ENCODE peak calls at places on chromosomes 2 and 18, in nine cellular contexts. One of them, this sample, is unnamed.

GRCh38 chr2:75960134-75961009 is 249.7 kb upstream of the GCFC2 start:
- DNase-seq in CD4-positive, alpha-beta T cell: no peak
- DNase-seq in ovary: no peak
- DNase-seq in HL-60: no peak
- DNase-seq in WERI-Rb-1: no peak
- DNase-seq in ascending aorta: no peak
- DNase-seq in thyroid gland: no peak
- DNase-seq in psoas muscle: no peak
- DNase-seq in colonic mucosa: no peak
- DNase-seq in this sample: peak

GRCh38 chr2:241490825-241491505 is 17.4 kb downstream of the STK25 start:
- DNase-seq in thyroid gland: peak
- DNase-seq in HL-60: no peak
- DNase-seq in ovary: no peak
- DNase-seq in ascending aorta: no peak
- DNase-seq in WERI-Rb-1: no peak
- DNase-seq in psoas muscle: no peak
- DNase-seq in CD4-positive, alpha-beta T cell: no peak
- DNase-seq in colonic mucosa: no peak
- DNase-seq in this sample: no peak

GRCh38 chr2:43612944-43613343 is 17.1 kb upstream of the THADA start:
- DNase-seq in ovary: no peak
- DNase-seq in colonic mucosa: no peak
- DNase-seq in HL-60: no peak
- DNase-seq in ascending aorta: no peak
- DNase-seq in WERI-Rb-1: no peak
- DNase-seq in thyroid gland: no peak
- DNase-seq in psoas muscle: no peak
- DNase-seq in CD4-positive, alpha-beta T cell: no peak
- DNase-seq in this sample: no peak

GRCh38 chr2:165678882-165679281 is 115.2 kb downstream of the GALNT3 start:
- DNase-seq in CD4-positive, alpha-beta T cell: no peak
- DNase-seq in WERI-Rb-1: no peak
- DNase-seq in HL-60: no peak
- DNase-seq in ascending aorta: no peak
- DNase-seq in ovary: no peak
- DNase-seq in colonic mucosa: no peak
- DNase-seq in thyroid gland: no peak
- DNase-seq in psoas muscle: no peak
- DNase-seq in this sample: no peak

GRCh38 chr2:102277202-102277700 is 34.1 kb upstream of the IL1RL1 start:
- DNase-seq in ovary: no peak
- DNase-seq in HL-60: no peak
- DNase-seq in CD4-positive, alpha-beta T cell: no peak
- DNase-seq in psoas muscle: no peak
- DNase-seq in WERI-Rb-1: no peak
- DNase-seq in colonic mucosa: no peak
- DNase-seq in thyroid gland: no peak
- DNase-seq in ascending aorta: no peak
- DNase-seq in this sample: no peak

GRCh38 chr2:9681427-9681817 is 50.6 kb upstream of the YWHAQ start:
- DNase-seq in colonic mucosa: no peak
- DNase-seq in thyroid gland: no peak
- DNase-seq in ovary: no peak
- DNase-seq in psoas muscle: no peak
- DNase-seq in WERI-Rb-1: no peak
- DNase-seq in CD4-positive, alpha-beta T cell: peak
- DNase-seq in ascending aorta: no peak
- DNase-seq in HL-60: no peak
- DNase-seq in this sample: no peak

GRCh38 chr2:3180082-3180908 is 197.3 kb downstream of the EIPR1 start:
- DNase-seq in thyroid gland: no peak
- DNase-seq in HL-60: no peak
- DNase-seq in colonic mucosa: no peak
- DNase-seq in CD4-positive, alpha-beta T cell: no peak
- DNase-seq in WERI-Rb-1: no peak
- DNase-seq in ascending aorta: no peak
- DNase-seq in psoas muscle: no peak
- DNase-seq in ovary: no peak
- DNase-seq in this sample: no peak

GRCh38 chr2:43736637-43737036 is 37.2 kb upstream of the DYNC2LI1 start:
- DNase-seq in ascending aorta: no peak
- DNase-seq in colonic mucosa: no peak
- DNase-seq in CD4-positive, alpha-beta T cell: no peak
- DNase-seq in thyroid gland: no peak
- DNase-seq in ovary: no peak
- DNase-seq in WERI-Rb-1: no peak
- DNase-seq in psoas muscle: no peak
- DNase-seq in HL-60: no peak
- DNase-seq in this sample: no peak

GRCh38 chr2:195658541-195658890 is 1.5 kb downstream of the SLC39A10 start:
- DNase-seq in thyroid gland: no peak
- DNase-seq in colonic mucosa: peak
- DNase-seq in CD4-positive, alpha-beta T cell: peak
- DNase-seq in HL-60: peak
- DNase-seq in ovary: no peak
- DNase-seq in ascending aorta: no peak
- DNase-seq in psoas muscle: no peak
- DNase-seq in WERI-Rb-1: no peak
- DNase-seq in this sample: peak

GRCh38 chr2:231489990-231490389 is 25.7 kb upstream of the NCL start:
- DNase-seq in ovary: no peak
- DNase-seq in colonic mucosa: no peak
- DNase-seq in CD4-positive, alpha-beta T cell: no peak
- DNase-seq in psoas muscle: no peak
- DNase-seq in WERI-Rb-1: peak
- DNase-seq in thyroid gland: peak
- DNase-seq in ascending aorta: no peak
- DNase-seq in HL-60: peak
- DNase-seq in this sample: peak

GRCh38 chr2:73285162-73285739 is 973 bp upstream of the FBXO41 start:
- DNase-seq in HL-60: peak
- DNase-seq in WERI-Rb-1: no peak
- DNase-seq in colonic mucosa: no peak
- DNase-seq in psoas muscle: no peak
- DNase-seq in thyroid gland: no peak
- DNase-seq in CD4-positive, alpha-beta T cell: no peak
- DNase-seq in ovary: no peak
- DNase-seq in ascending aorta: peak
- DNase-seq in this sample: no peak

GRCh38 chr18:22191986-22192385 is 22.6 kb downstream of the GATA6 start:
- DNase-seq in psoas muscle: no peak
- DNase-seq in HL-60: no peak
- DNase-seq in colonic mucosa: no peak
- DNase-seq in ovary: no peak
- DNase-seq in WERI-Rb-1: no peak
- DNase-seq in CD4-positive, alpha-beta T cell: no peak
- DNase-seq in thyroid gland: no peak
- DNase-seq in ascending aorta: no peak
- DNase-seq in this sample: no peak

GRCh38 chr18:22191346-22191710 is 21.9 kb downstream of the GATA6 start:
- DNase-seq in WERI-Rb-1: no peak
- DNase-seq in HL-60: no peak
- DNase-seq in psoas muscle: no peak
- DNase-seq in colonic mucosa: no peak
- DNase-seq in CD4-positive, alpha-beta T cell: no peak
- DNase-seq in thyroid gland: no peak
- DNase-seq in ovary: no peak
- DNase-seq in ascending aorta: no peak
- DNase-seq in this sample: no peak

GRCh38 chr18:22195052-22195451 is 25.7 kb downstream of the GATA6 start:
- DNase-seq in WERI-Rb-1: no peak
- DNase-seq in ascending aorta: no peak
- DNase-seq in CD4-positive, alpha-beta T cell: no peak
- DNase-seq in ovary: no peak
- DNase-seq in HL-60: no peak
- DNase-seq in psoas muscle: no peak
- DNase-seq in colonic mucosa: no peak
- DNase-seq in thyroid gland: no peak
- DNase-seq in this sample: no peak

GRCh38 chr18:22194151-22194598 is 24.8 kb downstream of the GATA6 start:
- DNase-seq in HL-60: no peak
- DNase-seq in psoas muscle: no peak
- DNase-seq in CD4-positive, alpha-beta T cell: no peak
- DNase-seq in ovary: no peak
- DNase-seq in thyroid gland: no peak
- DNase-seq in colonic mucosa: peak
- DNase-seq in WERI-Rb-1: no peak
- DNase-seq in ascending aorta: no peak
- DNase-seq in this sample: peak

GRCh38 chr18:22193466-22193865 is 24.1 kb downstream of the GATA6 start:
- DNase-seq in psoas muscle: no peak
- DNase-seq in HL-60: no peak
- DNase-seq in WERI-Rb-1: no peak
- DNase-seq in ascending aorta: no peak
- DNase-seq in thyroid gland: no peak
- DNase-seq in colonic mucosa: peak
- DNase-seq in ovary: peak
- DNase-seq in CD4-positive, alpha-beta T cell: no peak
- DNase-seq in this sample: peak
- H3K27ac ChIP-seq in psoas muscle: no peak
- H3K27ac ChIP-seq in HL-60: no peak
- H3K27ac ChIP-seq in WERI-Rb-1: no peak
- H3K27ac ChIP-seq in ascending aorta: peak
- H3K27ac ChIP-seq in thyroid gland: no peak
- H3K27ac ChIP-seq in colonic mucosa: peak
- H3K27ac ChIP-seq in ovary: peak
- H3K27ac ChIP-seq in CD4-positive, alpha-beta T cell: no peak
- H3K27ac ChIP-seq in this sample: peak

DNA sequence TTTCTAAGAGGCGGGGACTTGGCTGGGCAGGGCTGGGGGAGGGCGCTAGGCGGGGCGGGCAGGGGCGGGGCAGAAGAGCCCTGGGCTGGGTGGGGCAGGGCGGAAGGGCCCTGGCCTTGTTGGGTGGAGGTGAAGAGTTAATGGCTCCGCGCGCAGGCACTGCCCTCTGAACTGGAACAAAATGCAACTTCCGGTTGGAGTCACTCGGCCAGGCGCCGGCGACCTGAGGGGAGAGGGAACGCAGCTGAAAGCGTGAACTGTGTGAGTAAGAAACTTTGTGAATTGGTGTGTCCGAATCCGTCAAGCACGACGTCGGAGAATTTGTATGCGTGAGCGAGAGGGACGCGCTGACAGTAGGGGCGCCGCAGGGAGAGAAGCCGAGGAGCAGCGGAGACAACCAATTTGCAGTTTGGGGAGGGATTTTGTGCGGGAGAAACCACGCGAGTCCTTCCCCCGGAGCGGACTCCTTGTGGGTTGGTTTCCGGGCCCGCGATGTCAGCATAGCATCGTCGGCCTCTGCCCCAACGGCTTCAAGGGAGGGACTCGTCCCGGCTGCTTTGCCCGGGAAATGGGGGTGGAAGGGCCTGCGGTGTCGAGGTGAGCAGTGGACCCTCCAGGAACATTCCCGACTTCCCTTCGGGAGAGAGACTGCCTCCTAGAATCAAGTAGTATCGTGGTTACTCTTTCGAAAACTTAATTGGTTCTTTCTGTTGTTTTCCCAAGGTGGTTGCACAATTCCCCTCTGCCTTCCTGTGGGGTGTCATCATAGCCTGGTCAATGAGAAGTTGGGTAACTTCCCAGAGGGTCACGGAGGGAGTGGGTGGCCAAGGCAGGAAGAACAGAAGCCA is at the start of gene TANK:
- DNase-seq in colonic mucosa: peak
- DNase-seq in ovary: peak
- DNase-seq in ascending aorta: peak
- DNase-seq in HL-60: peak
- DNase-seq in CD4-positive, alpha-beta T cell: peak
- DNase-seq in WERI-Rb-1: peak
- DNase-seq in thyroid gland: peak
- DNase-seq in psoas muscle: peak
- DNase-seq in this sample: peak
- TF ChIP-seq CTCF in colonic mucosa: no peak
- TF ChIP-seq CTCF in ovary: no peak
- TF ChIP-seq CTCF in ascending aorta: no peak
- TF ChIP-seq CTCF in HL-60: no peak
- TF ChIP-seq CTCF in CD4-positive, alpha-beta T cell: no peak
- TF ChIP-seq CTCF in WERI-Rb-1: no peak
- TF ChIP-seq CTCF in thyroid gland: no peak
- TF ChIP-seq CTCF in psoas muscle: no peak
- TF ChIP-seq CTCF in this sample: peak

GRCh38 chr2:13005761-13006336 is 289.1 kb downstream of the TRIB2 start:
- DNase-seq in colonic mucosa: no peak
- DNase-seq in psoas muscle: no peak
- DNase-seq in HL-60: no peak
- DNase-seq in ascending aorta: no peak
- DNase-seq in ovary: peak
- DNase-seq in CD4-positive, alpha-beta T cell: no peak
- DNase-seq in thyroid gland: no peak
- DNase-seq in WERI-Rb-1: no peak
- DNase-seq in this sample: peak

GRCh38 chr2:13006407-13006806 is 289.7 kb downstream of the TRIB2 start:
- DNase-seq in psoas muscle: no peak
- DNase-seq in colonic mucosa: no peak
- DNase-seq in thyroid gland: no peak
- DNase-seq in ascending aorta: no peak
- DNase-seq in ovary: peak
- DNase-seq in CD4-positive, alpha-beta T cell: no peak
- DNase-seq in WERI-Rb-1: no peak
- DNase-seq in HL-60: no peak
- DNase-seq in this sample: no peak

GRCh38 chr2:13005048-13005447 is 288.3 kb downstream of the TRIB2 start:
- DNase-seq in HL-60: no peak
- DNase-seq in psoas muscle: no peak
- DNase-seq in thyroid gland: no peak
- DNase-seq in colonic mucosa: no peak
- DNase-seq in ovary: no peak
- DNase-seq in ascending aorta: no peak
- DNase-seq in WERI-Rb-1: no peak
- DNase-seq in CD4-positive, alpha-beta T cell: no peak
- DNase-seq in this sample: no peak

GRCh38 chr2:13009027-13009426 is 292.3 kb downstream of the TRIB2 start:
- DNase-seq in colonic mucosa: no peak
- DNase-seq in HL-60: no peak
- DNase-seq in ovary: no peak
- DNase-seq in CD4-positive, alpha-beta T cell: no peak
- DNase-seq in ascending aorta: no peak
- DNase-seq in thyroid gland: no peak
- DNase-seq in WERI-Rb-1: no peak
- DNase-seq in psoas muscle: no peak
- DNase-seq in this sample: no peak

GRCh38 chr2:13006829-13007715 is 290.3 kb downstream of the TRIB2 start:
- DNase-seq in WERI-Rb-1: peak
- DNase-seq in colonic mucosa: peak
- DNase-seq in ovary: peak
- DNase-seq in CD4-positive, alpha-beta T cell: peak
- DNase-seq in psoas muscle: peak
- DNase-seq in thyroid gland: peak
- DNase-seq in ascending aorta: peak
- DNase-seq in HL-60: peak
- DNase-seq in this sample: peak
- H3K27ac ChIP-seq in WERI-Rb-1: no peak
- H3K27ac ChIP-seq in colonic mucosa: no peak
- H3K27ac ChIP-seq in ovary: no peak
- H3K27ac ChIP-seq in CD4-positive, alpha-beta T cell: no peak
- H3K27ac ChIP-seq in psoas muscle: no peak
- H3K27ac ChIP-seq in thyroid gland: no peak
- H3K27ac ChIP-seq in ascending aorta: no peak
- H3K27ac ChIP-seq in HL-60: no peak
- H3K27ac ChIP-seq in this sample: no peak

GRCh38 chr2:201580486-201580885 is 62.8 kb downstream of the TMEM237 start:
- DNase-seq in thyroid gland: no peak
- DNase-seq in CD4-positive, alpha-beta T cell: no peak
- DNase-seq in psoas muscle: no peak
- DNase-seq in HL-60: peak
- DNase-seq in ascending aorta: no peak
- DNase-seq in WERI-Rb-1: no peak
- DNase-seq in ovary: no peak
- DNase-seq in colonic mucosa: no peak
- DNase-seq in this sample: no peak
- TF ChIP-seq CTCF in thyroid gland: no peak
- TF ChIP-seq CTCF in CD4-positive, alpha-beta T cell: no peak
- TF ChIP-seq CTCF in psoas muscle: no peak
- TF ChIP-seq CTCF in HL-60: no peak
- TF ChIP-seq CTCF in ascending aorta: no peak
- TF ChIP-seq CTCF in WERI-Rb-1: no peak
- TF ChIP-seq CTCF in ovary: no peak
- TF ChIP-seq CTCF in colonic mucosa: no peak
- TF ChIP-seq CTCF in this sample: no peak

This sample was measured in testis.